ENCODE peak calls at places on chromosomes 2 and 18, in six cellular contexts. J is dorsolateral prefrontal cortex; Y is HL-60; N is CD8-positive, alpha-beta T cell; F is astrocyte of the spinal cord; E is NB4. G is an unnamed sample.

GRCh38 chr2:202612145-202612544 is 22.6 kb upstream of the FAM117B start:
- DNase-seq in J (no peak), Y (no peak), N (no peak), F (no peak), E (no peak), G (no peak)

GRCh38 chr18:50340078-50340477 is 34.8 kb upstream of the SKA1 start:
- DNase-seq in J (no peak), Y (no peak), N (no peak), F (no peak), E (no peak), G (no peak)

GRCh38 chr2:160970052-160970846 is 190.0 kb upstream of the TANK start:
- DNase-seq in J (no peak), Y (peak; percentile 9), N (no peak), F (peak; percentile 87), E (peak; percentile 47), G (peak; percentile 65)

GRCh38 chr2:101047075-101047766 is 45.1 kb downstream of the RPL31 start:
- DNase-seq in J (no peak), Y (no peak), N (no peak), F (peak; percentile 26), E (no peak), G (peak; percentile 92)

GRCh38 chr2:30684026-30684425 is 123.2 kb downstream of the CAPN13 start:
- DNase-seq in J (no peak), Y (no peak), N (peak; percentile 21), F (no peak), E (no peak), G (no peak)

GRCh38 chr2:241810304-241811208 is 1.6 kb downstream of the NEU4 start:
- DNase-seq in J (peak; percentile 77), Y (no peak), N (no peak), F (no peak), E (no peak), G (no peak)

GRCh38 chr2:117832905-117833613 is 18.6 kb downstream of the DDX18 start:
- DNase-seq in J (no peak), Y (no peak), N (no peak), F (peak; percentile 38), E (peak; percentile 40), G (peak; percentile 32)

GRCh38 chr2:162840598-162841246 is 2.2 kb upstream of the KCNH7 start:
- DNase-seq in J (no peak), Y (peak; percentile 33), N (no peak), F (peak; percentile 82), E (peak; percentile 79), G (peak; percentile 72)

GRCh38 chr18:69992776-69993175 is 45.1 kb upstream of the CD226 start:
- DNase-seq in J (no peak), Y (no peak), N (no peak), F (peak; percentile 35), E (no peak), G (peak; percentile 75)

GRCh38 chr2:127161176-127162136 is 54.5 kb upstream of the BIN1 start:
- DNase-seq in J (no peak), Y (no peak), N (peak; percentile 34), F (no peak), E (no peak), G (peak; percentile 30)

GRCh38 chr2:49261791-49262190 is 107.5 kb upstream of the FSHR start:
- DNase-seq in J (no peak), Y (no peak), N (no peak), F (no peak), E (no peak), G (no peak)

DNA sequence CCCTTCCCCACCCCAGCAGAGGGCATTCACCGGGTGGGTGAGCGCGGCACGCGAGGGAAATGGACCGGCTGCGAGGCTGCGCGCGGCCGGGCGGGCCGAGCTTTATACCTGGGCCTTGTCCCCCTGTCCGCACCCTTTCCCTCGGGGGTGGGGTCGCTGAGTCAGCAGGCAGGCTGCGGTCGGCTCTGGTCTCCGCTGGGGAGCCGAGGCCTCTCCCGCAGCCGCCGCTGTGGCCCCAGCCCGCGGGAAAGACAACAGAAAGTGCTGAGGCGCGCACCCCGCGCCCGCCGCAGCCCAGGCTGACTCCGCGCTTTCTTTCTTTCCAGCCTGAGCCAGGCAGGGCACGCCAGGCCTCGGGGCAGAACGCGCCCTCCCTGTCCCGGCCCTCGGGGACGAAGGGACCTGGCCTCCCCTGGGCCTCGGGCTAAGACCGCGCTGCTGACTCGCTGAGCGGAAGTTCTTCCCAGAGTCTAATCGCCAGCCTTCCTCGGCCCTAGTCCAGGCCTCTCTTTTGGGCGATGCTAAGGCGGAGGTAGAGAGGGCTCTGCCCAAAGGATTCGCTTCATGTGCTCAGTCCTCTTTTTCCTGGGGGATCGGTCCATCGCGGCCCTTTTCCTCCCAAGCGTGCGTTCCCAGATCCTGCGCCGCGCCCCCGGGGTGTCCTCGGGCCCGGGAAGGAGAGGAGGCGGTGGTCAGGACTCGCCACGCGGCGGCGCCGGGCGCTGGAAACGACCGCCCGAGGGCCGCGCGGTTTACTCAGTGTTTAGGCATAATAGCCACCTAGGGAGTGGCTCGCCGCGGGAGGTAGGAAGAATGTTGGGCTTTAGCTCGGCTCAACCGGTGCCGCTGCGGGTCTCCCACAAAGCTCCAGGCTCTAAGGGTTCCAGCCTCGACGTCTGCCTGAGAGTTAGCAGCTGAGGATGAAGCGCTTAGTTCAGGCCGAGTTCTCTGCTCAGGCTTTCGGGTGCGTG is at the start of gene CRYBA2:
- DNase-seq in J (no peak), Y (no peak), N (no peak), F (no peak), E (peak; percentile 40), G (peak; percentile 16)
- H3K4me3 ChIP-seq in J (peak within 1 kb of the TSS; percentile 40), Y (no peak within 1 kb of the TSS), N (peak within 1 kb of the TSS; percentile 22), F (no peak within 1 kb of the TSS), E (no peak within 1 kb of the TSS), G (peak within 1 kb of the TSS; percentile 17)

GRCh38 chr2:88187927-88188326 is 17.8 kb downstream of the THNSL2 start:
- DNase-seq in J (no peak), Y (peak; percentile 7), N (no peak), F (no peak), E (peak; percentile 32), G (no peak)
- TF ChIP-seq CTCF in J (no peak), Y (no peak), N (no peak), F (peak; percentile 15), E (peak; percentile 47), G (peak; percentile 39)

DNA sequence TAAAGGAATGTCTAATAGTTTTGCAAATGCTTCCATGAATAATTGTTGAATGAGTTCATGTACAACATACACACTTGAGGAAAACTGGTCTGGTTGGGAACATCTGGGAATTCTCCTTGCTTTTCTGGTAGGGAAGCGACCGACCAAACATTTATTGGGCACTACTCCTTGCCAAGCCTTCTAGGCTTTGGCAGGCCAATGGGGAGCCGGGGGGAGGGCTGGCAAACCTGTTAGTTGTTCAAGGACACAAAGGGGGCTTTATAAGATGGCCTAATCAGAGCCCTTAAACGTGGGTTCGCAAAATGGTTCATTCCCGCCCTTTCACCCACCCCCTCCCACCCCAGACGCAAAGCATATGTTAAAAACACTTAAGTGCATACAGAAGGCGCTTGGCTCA is 902 bp upstream of the VSNL1 start:
- DNase-seq in J (no peak), Y (no peak), N (no peak), F (peak; percentile 58), E (no peak), G (peak; percentile 77)
- H3K4me3 ChIP-seq in J (peak overlapping the region; percentile 65), Y (no peak overlapping the region), N (no peak overlapping the region), F (peak overlapping the region; percentile 63), E (no peak overlapping the region), G (peak overlapping the region; percentile 70)

GRCh38 chr2:72782520-72782919 is 43.3 kb downstream of the EXOC6B start:
- DNase-seq in J (no peak), Y (no peak), N (no peak), F (no peak), E (no peak), G (no peak)

GRCh38 chr2:72779495-72779894 is 46.3 kb downstream of the EXOC6B start:
- DNase-seq in J (no peak), Y (no peak), N (no peak), F (no peak), E (no peak), G (no peak)

GRCh38 chr2:72778410-72778809 is 47.4 kb downstream of the EXOC6B start:
- DNase-seq in J (no peak), Y (no peak), N (no peak), F (peak; percentile 33), E (no peak), G (peak; percentile 88)

GRCh38 chr2:72781500-72781899 is 44.3 kb downstream of the EXOC6B start:
- DNase-seq in J (no peak), Y (no peak), N (no peak), F (no peak), E (peak; percentile 18), G (no peak)

GRCh38 chr2:72780483-72780882 is 45.4 kb downstream of the EXOC6B start:
- DNase-seq in J (no peak), Y (no peak), N (no peak), F (peak; percentile 50), E (peak; percentile 30), G (peak; percentile 64)
- TF ChIP-seq CTCF in J (no peak), Y (no peak), N (no peak), F (no peak), E (no peak), G (no peak)

GRCh38 chr2:42055573-42056514 is 8.0 kb downstream of the PKDCC start:
- DNase-seq in J (no peak), Y (no peak), N (no peak), F (no peak), E (no peak), G (no peak)
- H3K4me3 ChIP-seq in J (no peak overlapping the region), Y (no peak overlapping the region), N (no peak overlapping the region), F (no peak overlapping the region), E (no peak overlapping the region), G (no peak overlapping the region)

GRCh38 chr2:237672731-237673129 is 45.3 kb downstream of the LRRFIP1 start:
- DNase-seq in J (no peak), Y (no peak), N (no peak), F (no peak), E (no peak), G (no peak)
- TF ChIP-seq CTCF in J (no peak), Y (no peak), N (no peak), F (no peak), E (no peak), G (no peak)

G was measured in bronchial epithelial cell.